ENCODE peak calls at places on chromosomes 5 and 9, in five cellular contexts. One of them, this sample, is unnamed.

GRCh38 chr9:19137282-19137681 is 10.0 kb upstream of the PLIN2 start:
- DNase-seq in brain microvascular endothelial cell: peak; percentile 40
- DNase-seq in heart left ventricle: no peak
- DNase-seq in A673: no peak
- DNase-seq in sigmoid colon: no peak
- DNase-seq in this sample: no peak

GRCh38 chr9:69371001-69371400 is 46.0 kb downstream of the ENTREP1 start:
- DNase-seq in A673: no peak
- DNase-seq in sigmoid colon: no peak
- DNase-seq in brain microvascular endothelial cell: no peak
- DNase-seq in heart left ventricle: no peak
- DNase-seq in this sample: no peak

GRCh38 chr5:163622796-163623195 is 117.4 kb downstream of the MAT2B start:
- DNase-seq in brain microvascular endothelial cell: no peak
- DNase-seq in sigmoid colon: no peak
- DNase-seq in heart left ventricle: no peak
- DNase-seq in A673: no peak
- DNase-seq in this sample: no peak

GRCh38 chr9:132485454-132485853 is 75.4 kb downstream of the CFAP77 start:
- DNase-seq in sigmoid colon: no peak
- DNase-seq in A673: no peak
- DNase-seq in heart left ventricle: no peak
- DNase-seq in brain microvascular endothelial cell: no peak
- DNase-seq in this sample: no peak

GRCh38 chr5:89105171-89105695 is 222.2 kb upstream of the MEF2C start:
- DNase-seq in A673: no peak
- DNase-seq in sigmoid colon: no peak
- DNase-seq in heart left ventricle: no peak
- DNase-seq in brain microvascular endothelial cell: no peak
- DNase-seq in this sample: no peak

GRCh38 chr5:83000922-83001321 is 76.3 kb downstream of the TMEM167A start:
- DNase-seq in heart left ventricle: no peak
- DNase-seq in sigmoid colon: no peak
- DNase-seq in A673: no peak
- DNase-seq in brain microvascular endothelial cell: no peak
- DNase-seq in this sample: no peak

GRCh38 chr5:149442563-149443182 is 63.6 kb upstream of the IL17B start:
- DNase-seq in brain microvascular endothelial cell: peak; percentile 76
- DNase-seq in sigmoid colon: peak; percentile 90
- DNase-seq in A673: peak; percentile 76
- DNase-seq in heart left ventricle: peak; percentile 85
- DNase-seq in this sample: peak; percentile 61

GRCh38 chr9:105887679-105888078 is 193.3 kb downstream of the TMEM38B start:
- DNase-seq in brain microvascular endothelial cell: no peak
- DNase-seq in A673: no peak
- DNase-seq in heart left ventricle: no peak
- DNase-seq in sigmoid colon: no peak
- DNase-seq in this sample: no peak

GRCh38 chr5:83066548-83067110 is 10.6 kb downstream of the TMEM167A start:
- DNase-seq in A673: no peak
- DNase-seq in brain microvascular endothelial cell: no peak
- DNase-seq in heart left ventricle: no peak
- DNase-seq in sigmoid colon: no peak
- DNase-seq in this sample: no peak

GRCh38 chr9:6714176-6714575 is 43.6 kb upstream of the KDM4C start:
- DNase-seq in brain microvascular endothelial cell: no peak
- DNase-seq in heart left ventricle: no peak
- DNase-seq in A673: no peak
- DNase-seq in sigmoid colon: no peak
- DNase-seq in this sample: peak; percentile 52

GRCh38 chr9:110472111-110472510 is 107.4 kb downstream of the SVEP1 start:
- DNase-seq in A673: no peak
- DNase-seq in heart left ventricle: no peak
- DNase-seq in brain microvascular endothelial cell: no peak
- DNase-seq in sigmoid colon: no peak
- DNase-seq in this sample: no peak

GRCh38 chr5:55853818-55854217 is 2.7 kb downstream of the IL31RA start:
- DNase-seq in heart left ventricle: no peak
- DNase-seq in sigmoid colon: no peak
- DNase-seq in A673: peak; percentile 17
- DNase-seq in brain microvascular endothelial cell: no peak
- DNase-seq in this sample: no peak

GRCh38 chr5:31213676-31214638 is 20.5 kb downstream of the CDH6 start:
- DNase-seq in A673: no peak
- DNase-seq in heart left ventricle: no peak
- DNase-seq in brain microvascular endothelial cell: no peak
- DNase-seq in sigmoid colon: no peak
- DNase-seq in this sample: no peak

GRCh38 chr5:14851067-14851422 is 20.5 kb downstream of the ANKH start:
- DNase-seq in sigmoid colon: no peak
- DNase-seq in A673: no peak
- DNase-seq in brain microvascular endothelial cell: no peak
- DNase-seq in heart left ventricle: no peak
- DNase-seq in this sample: no peak

GRCh38 chr9:68894502-68894901 is 119.4 kb downstream of the PRKACG start:
- DNase-seq in A673: no peak
- DNase-seq in brain microvascular endothelial cell: peak; percentile 2
- DNase-seq in sigmoid colon: no peak
- DNase-seq in heart left ventricle: no peak
- DNase-seq in this sample: no peak

GRCh38 chr5:170426786-170427185 is 37.6 kb upstream of the KCNMB1 start:
- DNase-seq in A673: no peak
- DNase-seq in heart left ventricle: no peak
- DNase-seq in brain microvascular endothelial cell: no peak
- DNase-seq in sigmoid colon: no peak
- DNase-seq in this sample: no peak
- TF ChIP-seq CTCF in A673: no peak
- TF ChIP-seq CTCF in heart left ventricle: no peak
- TF ChIP-seq CTCF in brain microvascular endothelial cell: no peak
- TF ChIP-seq CTCF in sigmoid colon: no peak
- TF ChIP-seq CTCF in this sample: no peak

GRCh38 chr5:135462304-135462703 is 10.2 kb upstream of the TIFAB start:
- DNase-seq in brain microvascular endothelial cell: peak; percentile 21
- DNase-seq in A673: peak; percentile 87
- DNase-seq in heart left ventricle: no peak
- DNase-seq in sigmoid colon: peak; percentile 18
- DNase-seq in this sample: no peak
- TF ChIP-seq CTCF in brain microvascular endothelial cell: peak; percentile 68
- TF ChIP-seq CTCF in A673: peak; percentile 75
- TF ChIP-seq CTCF in heart left ventricle: no peak
- TF ChIP-seq CTCF in sigmoid colon: no peak
- TF ChIP-seq CTCF in this sample: peak; percentile 63

GRCh38 chr9:109181284-109181683 is 14.2 kb upstream of the FRRS1L start:
- DNase-seq in heart left ventricle: no peak
- DNase-seq in A673: no peak
- DNase-seq in sigmoid colon: no peak
- DNase-seq in brain microvascular endothelial cell: no peak
- DNase-seq in this sample: no peak

GRCh38 chr9:109179801-109180523 is 12.9 kb upstream of the FRRS1L start:
- DNase-seq in brain microvascular endothelial cell: no peak
- DNase-seq in A673: no peak
- DNase-seq in sigmoid colon: no peak
- DNase-seq in heart left ventricle: peak; percentile 26
- DNase-seq in this sample: no peak

GRCh38 chr9:109182550-109182939 is 15.5 kb upstream of the FRRS1L start:
- DNase-seq in heart left ventricle: no peak
- DNase-seq in A673: no peak
- DNase-seq in brain microvascular endothelial cell: no peak
- DNase-seq in sigmoid colon: no peak
- DNase-seq in this sample: no peak

GRCh38 chr9:109186857-109187256 is 19.8 kb upstream of the FRRS1L start:
- DNase-seq in brain microvascular endothelial cell: no peak
- DNase-seq in sigmoid colon: no peak
- DNase-seq in A673: no peak
- DNase-seq in heart left ventricle: no peak
- DNase-seq in this sample: no peak

GRCh38 chr9:109182940-109183798 is 16.1 kb upstream of the FRRS1L start:
- DNase-seq in sigmoid colon: no peak
- DNase-seq in heart left ventricle: no peak
- DNase-seq in brain microvascular endothelial cell: peak; percentile 15
- DNase-seq in A673: peak; percentile 10
- DNase-seq in this sample: no peak
- TF ChIP-seq CTCF in sigmoid colon: no peak
- TF ChIP-seq CTCF in heart left ventricle: peak; percentile 10
- TF ChIP-seq CTCF in brain microvascular endothelial cell: peak; percentile 79
- TF ChIP-seq CTCF in A673: peak; percentile 38
- TF ChIP-seq CTCF in this sample: no peak

DNA sequence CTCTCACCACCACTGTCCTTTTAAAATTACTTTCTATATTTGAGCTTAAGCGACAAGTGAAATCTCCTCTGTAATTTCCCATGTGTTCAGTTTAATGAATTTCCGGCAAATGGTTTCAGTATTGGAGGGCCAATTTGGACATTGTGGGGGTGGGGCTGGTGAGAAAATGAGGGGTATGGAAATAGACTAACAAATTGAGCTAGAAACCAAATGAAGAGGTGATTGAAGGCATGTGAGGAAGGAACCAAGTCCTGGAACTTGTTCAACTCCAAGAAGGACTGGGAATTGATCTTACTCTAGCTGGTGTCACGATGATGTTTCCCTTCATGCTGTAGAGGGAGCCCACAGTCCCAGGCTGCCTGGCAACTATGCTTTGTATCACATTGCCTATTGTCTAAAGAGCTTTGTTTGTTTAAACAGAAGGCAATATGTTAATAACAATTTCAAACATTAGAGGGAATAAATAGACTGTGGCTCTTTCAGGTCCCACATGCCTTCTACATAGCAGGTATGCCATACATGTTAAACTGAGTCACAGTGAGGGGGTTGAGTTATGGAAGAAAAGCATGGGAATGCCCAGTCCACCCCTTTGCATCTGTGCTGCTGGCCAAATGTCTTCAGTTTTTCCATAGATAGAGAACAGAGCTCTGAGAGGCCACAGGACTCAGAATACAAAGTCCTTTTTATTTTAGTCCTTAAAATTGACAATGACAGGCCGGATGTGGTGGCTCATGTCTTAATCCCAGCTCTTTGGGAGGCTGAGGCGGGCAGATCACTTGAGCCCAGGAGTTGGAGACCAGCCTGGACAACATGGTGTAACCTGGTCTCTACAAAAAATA is 25.0 kb upstream of the MATR3 start:
- DNase-seq in A673: no peak
- DNase-seq in brain microvascular endothelial cell: no peak
- DNase-seq in heart left ventricle: no peak
- DNase-seq in sigmoid colon: no peak
- DNase-seq in this sample: no peak
- TF ChIP-seq CTCF in A673: peak; percentile 37
- TF ChIP-seq CTCF in brain microvascular endothelial cell: peak; percentile 49
- TF ChIP-seq CTCF in heart left ventricle: no peak
- TF ChIP-seq CTCF in sigmoid colon: no peak
- TF ChIP-seq CTCF in this sample: no peak

GRCh38 chr5:111961867-111962266 is 204.9 kb upstream of the NREP start:
- DNase-seq in brain microvascular endothelial cell: no peak
- DNase-seq in sigmoid colon: no peak
- DNase-seq in heart left ventricle: no peak
- DNase-seq in A673: no peak
- DNase-seq in this sample: no peak
- TF ChIP-seq CTCF in brain microvascular endothelial cell: no peak
- TF ChIP-seq CTCF in sigmoid colon: no peak
- TF ChIP-seq CTCF in heart left ventricle: no peak
- TF ChIP-seq CTCF in A673: no peak
- TF ChIP-seq CTCF in this sample: no peak

GRCh38 chr9:130172858-130173461 is 756 bp downstream of the NCS1 start:
- DNase-seq in A673: no peak
- DNase-seq in brain microvascular endothelial cell: no peak
- DNase-seq in heart left ventricle: no peak
- DNase-seq in sigmoid colon: peak; percentile 81
- DNase-seq in this sample: no peak
- TF ChIP-seq CTCF in A673: peak; percentile 9
- TF ChIP-seq CTCF in brain microvascular endothelial cell: no peak
- TF ChIP-seq CTCF in heart left ventricle: no peak
- TF ChIP-seq CTCF in sigmoid colon: no peak
- TF ChIP-seq CTCF in this sample: no peak

GRCh38 chr5:147234098-147234824 is 565 bp upstream of the STK32A start:
- DNase-seq in sigmoid colon: peak; percentile 59
- DNase-seq in brain microvascular endothelial cell: no peak
- DNase-seq in A673: no peak
- DNase-seq in heart left ventricle: no peak
- DNase-seq in this sample: no peak

GRCh38 chr5:147240266-147240985 is 5.6 kb downstream of the STK32A start:
- DNase-seq in brain microvascular endothelial cell: no peak
- DNase-seq in A673: no peak
- DNase-seq in sigmoid colon: no peak
- DNase-seq in heart left ventricle: no peak
- DNase-seq in this sample: no peak

GRCh38 chr5:147234825-147235635 is at the start of gene STK32A:
- DNase-seq in heart left ventricle: peak; percentile 21
- DNase-seq in brain microvascular endothelial cell: no peak
- DNase-seq in sigmoid colon: peak; percentile 84
- DNase-seq in A673: peak; percentile 10
- DNase-seq in this sample: no peak
- TF ChIP-seq CTCF in heart left ventricle: no peak
- TF ChIP-seq CTCF in brain microvascular endothelial cell: no peak
- TF ChIP-seq CTCF in sigmoid colon: no peak
- TF ChIP-seq CTCF in A673: no peak
- TF ChIP-seq CTCF in this sample: no peak

DNA sequence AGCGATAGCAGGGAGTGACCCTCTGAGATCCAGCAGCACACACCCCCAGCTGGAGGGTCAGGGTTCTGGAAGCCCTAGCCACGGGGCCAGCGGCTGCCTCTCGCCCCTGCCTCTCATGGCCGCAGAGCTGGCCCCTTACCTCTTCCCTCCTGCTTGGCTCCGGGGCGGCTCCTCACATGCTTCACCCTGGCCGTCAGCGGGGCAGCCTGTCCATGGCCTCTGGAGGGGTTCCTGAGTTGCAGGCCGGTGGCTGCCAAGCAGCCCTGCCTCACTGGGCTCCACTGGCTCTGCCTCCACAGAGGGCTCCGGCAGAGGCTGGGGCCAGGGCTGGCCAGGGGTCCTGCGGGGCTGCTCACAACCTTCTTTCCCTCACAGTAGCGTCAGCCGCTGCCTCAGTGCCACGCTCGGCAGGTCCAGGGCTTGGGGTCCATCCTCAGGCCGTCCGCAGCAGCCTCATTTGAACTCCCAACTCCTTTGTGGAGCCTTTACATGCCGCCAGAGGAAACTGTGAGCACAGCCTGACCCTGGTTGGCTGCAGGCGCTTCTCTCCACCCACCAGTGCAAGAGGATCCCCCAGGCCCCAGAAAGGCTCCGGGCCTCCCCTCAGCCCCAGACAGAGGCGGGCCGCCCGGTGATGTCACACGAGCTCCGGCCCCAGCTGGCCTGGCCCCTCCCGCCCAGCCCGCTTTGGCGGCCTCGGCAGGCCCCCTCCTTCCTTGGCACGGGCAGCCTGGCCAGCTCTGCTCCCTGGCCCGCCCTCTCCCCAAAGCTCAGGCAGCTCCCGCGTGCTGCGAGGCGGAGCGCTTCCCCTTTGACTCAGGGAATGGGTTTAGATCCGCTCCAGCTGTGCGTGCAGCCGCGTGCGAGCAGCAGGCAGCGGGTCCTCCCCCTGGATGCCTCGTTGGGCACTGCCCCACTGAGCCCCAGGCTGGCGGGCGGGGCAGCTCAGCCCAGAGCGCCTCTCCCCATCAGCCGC is at the start of gene ANGPTL2:
- DNase-seq in sigmoid colon: peak; percentile 99
- DNase-seq in brain microvascular endothelial cell: peak; percentile 43
- DNase-seq in A673: peak; percentile 82
- DNase-seq in heart left ventricle: peak; percentile 94
- DNase-seq in this sample: no peak
- TF ChIP-seq CTCF in sigmoid colon: peak; percentile 6
- TF ChIP-seq CTCF in brain microvascular endothelial cell: peak; percentile 13
- TF ChIP-seq CTCF in A673: no peak
- TF ChIP-seq CTCF in heart left ventricle: no peak
- TF ChIP-seq CTCF in this sample: no peak